ENCODE peak calls at places on chromosomes 3 and 15, in ten cellular contexts. K, V, I, Y, W, R, O, N, F and T are unnamed samples. For H3K36me3, the result is how much of the 10 kb centered on the place peaks cover.

GRCh38 chr15:101506491-101506890 is 17.0 kb upstream of the PCSK6 start:
- DNase-seq in V (no peak), W (no peak), I (no peak), O (no peak), K (no peak), R (no peak), N (no peak), F (no peak), Y (no peak), T (peak)

GRCh38 chr3:58556761-58557181 is 19.8 kb upstream of the ACOX2 start:
- DNase-seq in Y (no peak), W (no peak), F (no peak), K (no peak), O (no peak), I (no peak), V (no peak), N (no peak), R (no peak), T (no peak)

GRCh38 chr3:196273655-196274054 is 13.9 kb downstream of the PCYT1A start:
- DNase-seq in F (peak), N (no peak), W (no peak), Y (no peak), R (no peak), K (peak), V (no peak), O (no peak), I (no peak), T (no peak)

GRCh38 chr15:34122771-34123183 is 20.9 kb downstream of the PGBD4 start:
- DNase-seq in K (no peak), Y (no peak), I (no peak), N (no peak), R (no peak), W (no peak), F (no peak), O (no peak), V (no peak), T (no peak)

GRCh38 chr3:62379206-62379834 is 6.0 kb upstream of the FEZF2 start:
- DNase-seq in R (no peak), Y (no peak), F (peak), W (no peak), K (peak), N (no peak), O (no peak), V (no peak), I (no peak), T (no peak)

GRCh38 chr3:46906471-46907058 is 29.0 kb downstream of the PTH1R start:
- DNase-seq in I (peak), K (no peak), Y (no peak), V (no peak), O (peak), W (no peak), N (no peak), R (no peak), F (no peak), T (no peak)

GRCh38 chr15:82855286-82856092 is 46.1 kb downstream of the WHAMM start:
- DNase-seq in O (no peak), V (no peak), N (peak), K (peak), Y (no peak), R (no peak), W (peak), F (no peak), I (no peak), T (no peak)

GRCh38 chr3:31343075-31343474 is 189.7 kb upstream of the STT3B start:
- DNase-seq in V (no peak), F (no peak), W (no peak), Y (no peak), R (no peak), N (no peak), I (no peak), K (no peak), O (no peak), T (no peak)

GRCh38 chr3:106089806-106090205 is 221.0 kb upstream of the CBLB start:
- DNase-seq in I (no peak), F (no peak), O (no peak), N (no peak), V (no peak), K (no peak), R (no peak), W (no peak), Y (no peak), T (no peak)

GRCh38 chr15:37020852-37021251 is 79.5 kb downstream of the MEIS2 start:
- DNase-seq in K (no peak), V (no peak), W (no peak), N (no peak), F (no peak), Y (no peak), I (no peak), R (no peak), O (no peak), T (no peak)
- H3K36me3 ChIP-seq in K (under half), V (under half), W (under half), N (under half), F (under half), Y (under half), I (under half), R (under half), O (under half), T (under half)

DNA sequence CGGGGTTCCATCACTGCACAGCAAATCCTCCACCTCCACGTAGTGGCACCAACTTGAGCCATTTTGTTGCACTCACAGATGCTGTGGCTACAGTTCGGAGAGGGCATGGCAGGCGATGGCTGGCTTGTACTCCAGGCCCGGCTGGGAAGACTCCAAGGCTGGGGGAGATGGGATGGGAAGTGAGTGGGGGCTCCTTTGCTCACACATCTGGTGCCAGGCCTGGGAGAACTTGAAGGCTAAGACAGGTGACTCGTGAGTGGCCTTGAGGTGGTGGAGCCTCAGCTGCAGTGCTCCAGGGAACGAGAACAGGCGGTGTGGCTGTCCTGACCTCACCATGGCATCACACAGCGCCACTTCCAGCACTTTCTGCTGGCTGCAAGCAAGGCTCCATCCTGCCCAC is 87.9 kb downstream of the PLXNA1 start:
- DNase-seq in K (no peak), N (no peak), O (no peak), I (peak), R (no peak), Y (no peak), F (no peak), W (no peak), V (no peak), T (no peak)
- H3K36me3 ChIP-seq in K (under half), N (under half), O (under half), I (under half), R (under half), Y (under half), F (under half), W (under half), V (under half), T (under half)

DNA sequence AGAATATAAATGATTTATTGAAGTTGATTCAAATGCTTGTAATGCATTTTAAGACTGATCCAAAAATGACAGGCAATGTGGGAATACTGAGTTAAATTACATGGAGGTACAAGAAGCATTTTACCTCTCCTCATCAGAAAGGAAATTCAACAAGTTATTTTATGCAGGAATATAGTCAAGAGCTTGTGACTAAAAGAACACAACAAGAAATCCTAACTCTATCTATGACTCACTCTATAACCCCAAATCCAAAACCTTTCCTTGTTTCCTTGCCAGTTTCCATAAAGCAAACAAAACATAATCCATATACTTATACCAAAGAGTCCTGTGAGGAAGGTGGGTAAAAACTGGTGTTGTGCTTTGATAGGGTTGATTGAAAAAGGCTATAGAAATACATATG is 30.8 kb downstream of the SIN3A start:
- DNase-seq in O (no peak), Y (no peak), I (no peak), V (no peak), W (no peak), N (no peak), F (no peak), K (no peak), R (no peak), T (no peak)
- H3K36me3 ChIP-seq in O (under half), Y (under half), I (under half), V (under half), W (half or more), N (half or more), F (under half), K (under half), R (under half), T (under half)

DNA sequence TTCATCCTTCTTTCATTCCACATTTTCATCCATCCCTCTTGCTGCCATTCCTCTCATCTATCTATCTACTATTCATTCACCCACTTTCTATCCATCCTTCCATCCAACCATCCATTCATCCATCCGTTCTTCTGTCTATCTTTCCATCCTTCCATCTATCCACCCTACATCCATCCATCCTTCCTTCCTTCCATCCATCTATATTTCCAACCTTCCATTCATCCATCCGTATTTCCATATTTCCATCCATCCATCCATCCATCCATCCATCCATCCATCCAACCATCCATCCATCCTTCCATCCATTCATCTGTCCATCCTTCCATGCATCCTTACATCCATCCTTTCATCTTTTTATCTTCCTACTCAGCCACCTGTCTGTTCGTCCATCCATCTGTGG is 14.0 kb downstream of the SLC6A20 start:
- DNase-seq in R (no peak), W (no peak), V (no peak), K (no peak), N (no peak), I (no peak), Y (no peak), F (no peak), O (no peak), T (no peak)
- H3K36me3 ChIP-seq in R (under half), W (under half), V (under half), K (under half), N (under half), I (under half), Y (under half), F (under half), O (under half), T (under half)

GRCh38 chr15:67152429-67152828 is 87.0 kb downstream of the SMAD3 start:
- DNase-seq in F (no peak), K (no peak), V (no peak), I (no peak), O (no peak), R (no peak), N (peak), Y (no peak), W (no peak), T (no peak)
- H3K36me3 ChIP-seq in F (under half), K (under half), V (under half), I (under half), O (under half), R (under half), N (under half), Y (under half), W (under half), T (under half)

GRCh38 chr3:128814514-128815317 is 64.7 kb upstream of the ACAD9 start:
- DNase-seq in W (no peak), Y (no peak), R (no peak), V (no peak), F (no peak), I (no peak), N (no peak), O (no peak), K (no peak), T (no peak)
- H3K36me3 ChIP-seq in W (half or more), Y (under half), R (under half), V (under half), F (under half), I (half or more), N (half or more), O (half or more), K (under half), T (half or more)